ENCODE peak calls at places on chromosomes 3 and 15, in seven cellular contexts. D is choroid plexus epithelial cell; Z is activated T-cell treated with anti-CD3 and anti-CD28 coated beads for 1 hour; R is neuronal stem cell; T is A172; V is stimulated activated effector memory CD8-positive, alpha-beta T cell treated with anti-CD3 and anti-CD28 coated beads, Interleukin-12 subunit alpha, Interleukin-12 subunit beta, amount 100 ng/mL, for 72 hours; B is H54. K is an unnamed sample.

GRCh38 chr3:57783186-57784088 is 27.3 kb downstream of the SLMAP start:
- DNase-seq in D (no peak), Z (no peak), R (no peak), T (no peak), V (no peak), B (no peak), K (no peak)

GRCh38 chr3:176005564-176005963 is 1146.4 kb downstream of the NAALADL2 start:
- DNase-seq in D (no peak), Z (no peak), R (no peak), T (no peak), V (no peak), B (no peak), K (no peak)

GRCh38 chr3:111151438-111151837 is 79.8 kb downstream of the NECTIN3 start:
- DNase-seq in D (peak), Z (no peak), R (no peak), T (peak), V (no peak), B (peak), K (peak)

GRCh38 chr3:159667261-159667660 is 321.4 kb upstream of the IL12A start:
- DNase-seq in D (no peak), Z (no peak), R (no peak), T (no peak), V (no peak), B (no peak), K (no peak)

GRCh38 chr3:59937206-59937605 is 887.4 kb upstream of the CFAP20DC start:
- DNase-seq in D (no peak), Z (no peak), R (no peak), T (no peak), V (no peak), B (no peak), K (no peak)

GRCh38 chr3:60555704-60556340 is 695.4 kb downstream of the FHIT start:
- DNase-seq in D (peak), Z (no peak), R (peak), T (peak), V (no peak), B (peak), K (no peak)

GRCh38 chr15:56758770-56759449 is 25.6 kb upstream of the ZNF280D start:
- DNase-seq in D (peak), Z (no peak), R (no peak), T (peak), V (no peak), B (peak), K (peak)

GRCh38 chr3:131303848-131304247 is 77.7 kb upstream of the NUDT16 start:
- DNase-seq in D (peak), Z (no peak), R (no peak), T (no peak), V (no peak), B (no peak), K (peak)

GRCh38 chr3:188956839-188957489 is 214.8 kb upstream of the TPRG1 start:
- DNase-seq in D (peak), Z (no peak), R (peak), T (peak), V (no peak), B (peak), K (peak)

GRCh38 chr3:190261740-190262139 is 60.5 kb downstream of the CLDN1 start:
- DNase-seq in D (peak), Z (no peak), R (no peak), T (no peak), V (no peak), B (no peak), K (peak)

GRCh38 chr3:32412887-32413286 is 21.2 kb downstream of the CMTM7 start:
- DNase-seq in D (no peak), Z (no peak), R (no peak), T (no peak), V (no peak), B (no peak), K (no peak)

GRCh38 chr15:101480613-101481380 is 8.7 kb downstream of the PCSK6 start:
- DNase-seq in D (no peak), Z (no peak), R (no peak), T (no peak), V (no peak), B (no peak), K (no peak)

GRCh38 chr3:171127611-171128010 is 101.1 kb upstream of the SLC2A2 start:
- DNase-seq in D (no peak), Z (no peak), R (no peak), T (no peak), V (no peak), B (no peak), K (no peak)

GRCh38 chr3:23276913-23277658 is 74.0 kb downstream of the UBE2E2 start:
- DNase-seq in D (no peak), Z (no peak), R (no peak), T (no peak), V (no peak), B (no peak), K (no peak)

K was measured in amniotic epithelial cell.